ENCODE peak calls at places on chromosomes 7 and 10, in seven cellular contexts. Q, S, D, O, U, W and V are unnamed samples.

GRCh38 chr7:33773053-33773452 is 132.3 kb upstream of the BMPER start:
- DNase-seq in Q (no peak), S (no peak), D (no peak), O (no peak), U (no peak), W (no peak), V (no peak)

GRCh38 chr10:5945561-5946418 is 31.6 kb downstream of the IL15RA start:
- DNase-seq in Q (no peak), S (no peak), D (peak), O (no peak), U (no peak), W (no peak), V (no peak)

GRCh38 chr7:69896100-69896499 is 297.8 kb downstream of the AUTS2 start:
- DNase-seq in Q (no peak), S (no peak), D (no peak), O (no peak), U (no peak), W (no peak), V (no peak)

GRCh38 chr7:27147211-27148030 is at the start of gene HOXA6:
- DNase-seq in Q (no peak), S (no peak), D (no peak), O (no peak), U (no peak), W (no peak), V (no peak)

GRCh38 chr7:22278660-22279059 is 78.3 kb downstream of the RAPGEF5 start:
- DNase-seq in Q (no peak), S (no peak), D (no peak), O (no peak), U (peak), W (no peak), V (no peak)

GRCh38 chr7:117045927-117046710 is 92.8 kb downstream of the ST7 start:
- DNase-seq in Q (no peak), S (no peak), D (peak), O (no peak), U (no peak), W (no peak), V (no peak)

GRCh38 chr10:77877461-77878344 is 48.9 kb downstream of the DLG5 start:
- DNase-seq in Q (no peak), S (peak), D (peak), O (peak), U (peak), W (peak), V (peak)

GRCh38 chr10:30088178-30088577 is 28.8 kb upstream of the JCAD start:
- DNase-seq in Q (no peak), S (no peak), D (no peak), O (no peak), U (no peak), W (no peak), V (no peak)

GRCh38 chr10:123019941-123020703 is 11.3 kb downstream of the ACADSB start:
- DNase-seq in Q (no peak), S (no peak), D (no peak), O (no peak), U (peak), W (no peak), V (no peak)

GRCh38 chr7:100655908-100656674 is at the start of gene ACTL6B:
- DNase-seq in Q (peak), S (no peak), D (peak), O (peak), U (peak), W (peak), V (no peak)

GRCh38 chr10:95480102-95480900 is 80.9 kb downstream of the SORBS1 start:
- DNase-seq in Q (no peak), S (no peak), D (no peak), O (no peak), U (no peak), W (no peak), V (no peak)

GRCh38 chr10:119734396-119735332 is 8.8 kb downstream of the INPP5F start:
- DNase-seq in Q (no peak), S (no peak), D (no peak), O (no peak), U (no peak), W (no peak), V (no peak)

GRCh38 chr7:130441408-130441854 is 615 bp upstream of the CEP41 start:
- DNase-seq in Q (no peak), S (no peak), D (peak), O (no peak), U (peak), W (no peak), V (peak)

GRCh38 chr10:9296206-9296605 is 1241.7 kb downstream of the GATA3 start:
- DNase-seq in Q (no peak), S (no peak), D (no peak), O (no peak), U (no peak), W (no peak), V (no peak)